ENCODE peak calls at places on chromosomes 12 and 14, in five cellular contexts. R is kidney, O is astrocyte of the spinal cord, Q is dorsolateral prefrontal cortex, J is left ventricle myocardium inferior. M is an unnamed sample.

GRCh38 chr12:124385219-124385969 is 90.5 kb downstream of the RFLNA start:
- DNase-seq in Q (no peak), J (no peak), R (no peak), O (peak; percentile 90), M (no peak)

GRCh38 chr14:100616854-100617714 is 29.9 kb upstream of the BEGAIN start:
- DNase-seq in R (no peak), J (no peak), Q (no peak), O (no peak), M (no peak)

GRCh38 chr12:19482551-19483109 is 43.3 kb downstream of the AEBP2 start:
- DNase-seq in J (no peak), R (no peak), O (no peak), Q (no peak), M (no peak)

GRCh38 chr12:123937707-123938600 is 34.7 kb downstream of the CCDC92 start:
- DNase-seq in R (peak; percentile 53), J (no peak), O (no peak), Q (no peak), M (no peak)

GRCh38 chr14:68074765-68075381 is 255.3 kb downstream of the RAD51B start:
- DNase-seq in O (no peak), R (no peak), Q (no peak), J (no peak), M (no peak)

GRCh38 chr12:22415342-22416309 is 81.1 kb upstream of the ST8SIA1 start:
- DNase-seq in O (peak; percentile 45), Q (no peak), J (no peak), R (no peak), M (no peak)

GRCh38 chr12:779745-780734 is 27.7 kb downstream of the WNK1 start:
- DNase-seq in O (peak; percentile 53), J (no peak), R (no peak), Q (no peak), M (no peak)

GRCh38 chr12:21921436-21921835 is 19.8 kb downstream of the ABCC9 start:
- DNase-seq in R (no peak), J (no peak), Q (no peak), O (no peak), M (no peak)

GRCh38 chr14:92644166-92644565 is 104.3 kb downstream of the LGMN start:
- DNase-seq in R (no peak), O (peak; percentile 52), J (no peak), Q (no peak), M (no peak)

GRCh38 chr12:26298785-26299621 is 103.6 kb downstream of the SSPN start:
- DNase-seq in R (no peak), J (no peak), O (peak; percentile 89), Q (no peak), M (no peak)
- TF ChIP-seq CTCF in R (no peak), J (peak; percentile 25), O (peak; percentile 35), Q (no peak), M (no peak)

DNA sequence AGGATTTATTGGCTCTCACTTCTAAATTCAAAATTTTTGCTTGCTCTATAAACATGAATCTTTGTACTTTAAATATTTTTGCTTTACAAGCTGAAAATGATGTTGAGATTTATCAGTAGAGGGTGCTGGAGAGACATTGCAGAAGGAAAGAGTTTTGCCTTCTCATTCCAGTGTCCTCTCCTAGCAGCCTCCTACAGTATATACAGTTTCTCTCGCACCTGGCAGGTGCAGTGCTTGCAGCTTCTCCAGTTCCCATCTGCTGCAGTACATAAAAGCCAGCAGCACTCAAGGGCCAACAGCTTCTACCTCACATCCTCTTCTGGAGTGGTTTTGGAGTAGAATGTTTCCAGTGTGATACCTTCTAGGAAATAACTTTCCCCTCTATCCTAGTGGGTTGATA is 601.8 kb upstream of the ATXN7L3B start:
- DNase-seq in Q (no peak), R (no peak), O (peak; percentile 5), J (no peak), M (no peak)
- TF ChIP-seq CTCF in Q (peak; percentile 51), R (no peak), O (peak; percentile 40), J (no peak), M (peak; percentile 40)

DNA sequence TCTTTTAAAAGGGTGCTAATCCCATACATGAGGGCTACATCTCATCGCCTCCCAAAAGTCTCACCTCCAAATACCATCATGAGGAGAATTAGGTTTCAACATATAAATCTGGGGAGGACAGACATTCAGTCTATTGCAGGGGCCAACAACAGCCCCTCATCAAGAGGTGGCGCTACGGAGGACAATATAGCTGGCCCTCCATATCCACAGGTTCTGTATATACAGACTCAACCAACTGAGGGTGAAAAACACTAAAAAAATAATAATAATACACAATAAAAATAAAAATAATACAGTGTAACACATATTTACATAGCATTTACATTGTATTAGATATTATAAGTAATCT is 19.1 kb upstream of the PCNX1 start:
- DNase-seq in R (no peak), Q (no peak), J (no peak), O (no peak), M (no peak)
- TF ChIP-seq CTCF in R (no peak), Q (no peak), J (no peak), O (no peak), M (no peak)

DNA sequence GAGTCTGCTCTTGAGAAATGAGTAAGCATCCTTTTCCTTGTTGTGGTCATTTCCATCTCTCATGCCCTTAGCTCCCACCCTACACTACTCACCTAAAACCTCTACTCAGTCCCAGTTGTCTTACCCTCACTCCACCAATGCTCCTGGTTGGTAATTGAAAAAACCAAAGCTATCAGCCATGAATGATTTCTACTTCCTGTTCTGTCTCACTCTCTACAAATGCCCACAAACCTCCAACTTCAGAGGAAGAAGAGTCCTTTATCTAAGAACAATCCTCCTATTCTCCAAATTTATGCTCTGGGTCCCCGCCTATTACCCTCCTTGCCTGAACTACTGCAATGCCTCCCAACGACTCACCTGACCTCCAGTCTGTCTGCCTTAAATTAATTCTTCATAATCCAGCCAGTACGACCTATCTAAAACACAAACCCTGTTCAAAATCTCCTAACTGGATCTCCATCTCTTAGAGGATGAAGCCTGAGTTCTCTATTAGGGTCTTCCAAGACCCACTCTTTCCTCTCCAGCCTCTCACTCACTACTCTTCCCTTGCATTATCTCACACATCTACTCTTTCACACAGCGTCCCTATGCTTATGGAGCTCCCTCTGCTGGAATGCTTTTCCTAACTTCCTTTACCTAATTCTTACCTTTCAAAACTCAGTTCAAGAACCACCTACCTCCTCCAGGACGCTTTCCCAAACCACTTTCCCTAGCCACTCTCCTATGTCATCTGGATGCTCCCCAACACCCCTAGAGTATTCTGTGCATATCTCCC is 2.2 kb downstream of the DHRS1 start:
- DNase-seq in O (no peak), R (no peak), J (no peak), Q (no peak), M (no peak)
- TF ChIP-seq CTCF in O (peak; percentile 61), R (peak; percentile 28), J (peak; percentile 39), Q (no peak), M (peak; percentile 42)

DNA sequence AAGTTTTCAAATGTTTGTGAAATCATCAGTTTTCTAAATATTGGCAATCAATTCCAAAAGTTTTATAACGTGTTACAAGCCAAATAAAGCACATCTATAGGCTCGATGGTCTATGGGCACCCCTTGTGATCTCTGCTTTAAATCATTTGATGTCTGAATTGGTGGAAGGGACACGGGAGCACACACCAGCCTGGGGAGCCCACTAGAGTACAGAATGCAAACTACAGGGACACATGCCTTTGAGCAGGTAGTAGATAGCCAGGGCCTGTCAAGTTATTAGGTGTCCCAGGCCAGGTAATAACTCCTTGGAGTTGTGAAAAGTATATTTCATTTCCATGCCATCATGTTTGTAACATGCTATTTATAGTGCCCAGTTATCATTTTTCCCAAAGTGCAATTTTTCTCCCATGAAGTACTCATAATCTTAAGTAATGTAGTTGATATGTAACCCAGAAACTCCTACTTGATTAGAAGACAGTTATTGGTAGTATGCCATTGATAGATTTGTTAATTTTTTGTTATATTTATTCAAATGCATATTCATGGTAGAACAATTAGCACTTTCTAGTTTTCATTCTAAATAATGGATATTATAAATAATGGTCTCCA is 97.0 kb upstream of the FGD4 start:
- DNase-seq in J (no peak), O (no peak), R (no peak), Q (no peak), M (no peak)
- TF ChIP-seq CTCF in J (peak; percentile 68), O (peak; percentile 51), R (peak; percentile 49), Q (no peak), M (peak; percentile 57)

GRCh38 chr12:92144631-92145480 is 790 bp downstream of the BTG1 start:
- DNase-seq in J (peak; percentile 44), R (peak; percentile 91), O (peak; percentile 59), Q (peak; percentile 25), M (peak; percentile 41)
- TF ChIP-seq CTCF in J (peak; percentile 8), R (no peak), O (peak; percentile 15), Q (no peak), M (peak; percentile 18)

DNA sequence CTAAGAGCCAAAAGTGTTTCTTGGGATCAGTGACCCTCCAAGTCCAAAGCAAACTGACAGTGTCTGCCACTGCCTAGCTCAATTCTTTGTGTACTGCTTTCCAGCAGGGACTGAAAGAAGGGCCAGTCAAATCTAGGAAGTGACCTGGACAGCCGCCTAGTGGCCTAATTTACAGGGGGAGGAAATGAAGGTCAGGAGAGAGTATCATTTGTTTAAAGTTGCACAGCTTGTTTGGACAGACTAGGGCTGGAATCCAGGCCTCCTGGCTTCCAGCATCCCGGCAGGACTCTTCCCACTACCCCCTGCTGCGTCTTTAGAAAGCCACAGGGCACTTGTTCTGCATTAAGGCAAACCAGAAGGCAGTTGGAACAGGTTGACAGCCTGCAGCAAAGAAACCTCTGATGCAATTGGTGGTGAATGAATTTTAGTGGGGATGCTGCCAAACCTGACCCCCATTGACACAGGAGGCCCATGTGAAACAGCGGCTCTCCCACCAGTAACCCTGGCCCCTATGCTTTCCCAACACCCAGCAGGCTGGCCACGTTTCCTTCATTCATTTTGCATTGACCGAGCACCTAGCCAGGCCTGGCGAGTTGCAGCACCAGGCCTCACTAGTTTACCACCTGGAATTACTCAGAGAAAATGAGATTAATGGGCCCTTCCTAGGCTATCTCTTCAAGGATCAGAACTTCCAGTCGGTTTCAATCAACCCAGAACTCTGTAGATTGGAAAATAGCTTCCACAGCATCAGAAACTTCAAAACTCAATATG is 28.2 kb downstream of the GALNT16 start:
- DNase-seq in R (peak; percentile 79), O (peak; percentile 90), J (peak; percentile 37), Q (peak; percentile 30), M (no peak)
- TF ChIP-seq CTCF in R (no peak), O (peak; percentile 31), J (peak; percentile 64), Q (no peak), M (peak; percentile 37)

M was measured in progenitor cell of endocrine pancreas.